ENCODE peak calls at places on chromosomes 16 and 17, in eight cellular contexts. W, T, I, Z, U, B, V and Q are unnamed samples.

GRCh38 chr17:49715221-49715620 is 7.5 kb upstream of the SLC35B1 start:
- DNase-seq in I (no peak), B (no peak), T (no peak), V (no peak), W (no peak), Z (no peak), U (no peak), Q (no peak)

GRCh38 chr16:63530974-63531373 is 1494.7 kb upstream of the CDH8 start:
- DNase-seq in V (no peak), U (no peak), B (no peak), Z (no peak), I (no peak), W (no peak), T (no peak), Q (no peak)

GRCh38 chr16:85314633-85315032 is 202.4 kb upstream of the CIBAR2 start:
- DNase-seq in V (no peak), B (no peak), Z (no peak), U (no peak), T (no peak), W (no peak), I (no peak), Q (no peak)

GRCh38 chr17:64641499-64641898 is 20.6 kb downstream of the SMURF2 start:
- DNase-seq in Z (no peak), T (peak), W (no peak), I (peak), B (no peak), V (peak), U (no peak), Q (no peak)

GRCh38 chr16:12449795-12450194 is 353.9 kb downstream of the CPPED1 start:
- DNase-seq in Z (no peak), I (no peak), V (no peak), W (no peak), T (no peak), B (no peak), U (no peak), Q (no peak)

GRCh38 chr17:59124665-59125064 is 18.0 kb upstream of the TRIM37 start:
- DNase-seq in I (no peak), V (no peak), W (no peak), B (no peak), T (no peak), U (no peak), Z (no peak), Q (no peak)

GRCh38 chr17:60398227-60398959 is 6.5 kb upstream of the USP32 start:
- DNase-seq in Z (no peak), U (no peak), I (no peak), T (no peak), W (no peak), V (no peak), B (no peak), Q (no peak)

GRCh38 chr16:11325404-11326083 is 19.7 kb upstream of the RMI2 start:
- DNase-seq in T (no peak), W (no peak), Z (no peak), U (no peak), B (no peak), I (no peak), V (no peak), Q (no peak)

GRCh38 chr17:77383613-77384608 is 243.1 kb downstream of the SEC14L1 start:
- DNase-seq in T (no peak), I (no peak), U (no peak), B (no peak), V (no peak), Z (no peak), W (no peak), Q (no peak)